ENCODE peak calls at places on chromosomes 16 and 17, in five cellular contexts. N is AG04450, X is upper lobe of left lung, C is fibroblast of lung, S is DND-41. Y is an unnamed sample.

GRCh38 chr17:63819585-63820537 is 7.4 kb upstream of the PSMC5 start:
- DNase-seq in S (no peak), N (no peak), X (no peak), C (no peak), Y (no peak)

GRCh38 chr16:86611517-86611840 is 33.1 kb downstream of the FOXL1 start:
- DNase-seq in N (peak), X (no peak), C (peak), S (no peak), Y (no peak)

GRCh38 chr17:44916781-44917241 is 1.5 kb upstream of the GFAP start:
- DNase-seq in N (no peak), C (peak), S (no peak), X (no peak), Y (no peak)

GRCh38 chr17:32873114-32873513 is 3.8 kb downstream of the MYO1D start:
- DNase-seq in C (no peak), N (no peak), S (no peak), X (peak), Y (peak)

GRCh38 chr16:50303041-50303604 is 36.8 kb downstream of the ADCY7 start:
- DNase-seq in C (peak), S (no peak), X (peak), N (no peak), Y (no peak)

GRCh38 chr17:56125830-56126819 is 27.1 kb upstream of the ANKFN1 start:
- DNase-seq in S (peak), C (peak), X (no peak), N (peak), Y (no peak)

GRCh38 chr16:79267781-79268180 is 332.8 kb downstream of the MAF start:
- DNase-seq in X (no peak), S (no peak), C (no peak), N (no peak), Y (no peak)

GRCh38 chr17:19677736-19678379 is 29.3 kb downstream of the ALDH3A2 start:
- DNase-seq in C (no peak), N (no peak), X (no peak), S (no peak), Y (no peak)

GRCh38 chr16:83248735-83249469 is 558.9 kb upstream of the HSBP1 start:
- DNase-seq in S (no peak), C (no peak), X (no peak), N (no peak), Y (no peak)

GRCh38 chr16:55569025-55569424 is 2.5 kb downstream of the CAPNS2 start:
- DNase-seq in S (no peak), C (peak), X (no peak), N (no peak), Y (no peak)

GRCh38 chr17:69142473-69142802 is 743 bp upstream of the ABCA6 start:
- DNase-seq in X (no peak), N (peak), S (no peak), C (peak), Y (no peak)

GRCh38 chr17:58318065-58318481 is 10.5 kb downstream of the TSPOAP1 start:
- DNase-seq in S (no peak), N (no peak), X (peak), C (no peak), Y (no peak)

GRCh38 chr17:61063528-61063927 is 336.1 kb upstream of the TBX2 start:
- DNase-seq in N (no peak), X (no peak), S (no peak), C (no peak), Y (no peak)

GRCh38 chr17:13833921-13834320 is 232.2 kb upstream of the HS3ST3A1 start:
- DNase-seq in C (no peak), X (no peak), S (no peak), N (no peak), Y (no peak)

GRCh38 chr16:65546353-65546791 is 424.5 kb upstream of the CDH11 start:
- DNase-seq in C (peak), S (no peak), X (no peak), N (no peak), Y (no peak)

GRCh38 chr17:47276868-47277267 is 23.2 kb downstream of the ITGB3 start:
- DNase-seq in C (peak), X (peak), S (no peak), N (no peak), Y (no peak)

GRCh38 chr16:81448154-81449131 is 3.8 kb downstream of the CMIP start:
- DNase-seq in X (no peak), S (no peak), N (no peak), C (no peak), Y (no peak)

GRCh38 chr16:19831678-19832077 is 53.0 kb downstream of the GPRC5B start:
- DNase-seq in S (no peak), N (peak), C (peak), X (no peak), Y (no peak)

GRCh38 chr17:72479113-72479512 is 358.3 kb downstream of the SOX9 start:
- DNase-seq in X (peak), C (no peak), N (no peak), S (no peak), Y (no peak)

GRCh38 chr17:50348522-50349240 is 2.8 kb downstream of the XYLT2 start:
- DNase-seq in C (peak), X (no peak), N (no peak), S (no peak), Y (no peak)

GRCh38 chr16:60905806-60906205 is 1130.4 kb downstream of the CDH8 start:
- DNase-seq in X (no peak), C (no peak), S (no peak), N (no peak), Y (no peak)

GRCh38 chr16:84940670-84941551 is 70.4 kb downstream of the ZDHHC7 start:
- DNase-seq in S (no peak), C (peak), N (no peak), X (no peak), Y (no peak)

GRCh38 chr16:86987746-86988670 is 329.2 kb downstream of the C16orf95 start:
- DNase-seq in N (no peak), X (no peak), S (no peak), C (no peak), Y (no peak)

GRCh38 chr17:73902416-73903181 is 258.4 kb upstream of the SDK2 start:
- DNase-seq in X (no peak), C (no peak), S (no peak), N (no peak), Y (no peak)

GRCh38 chr16:11133344-11133921 is 122.6 kb downstream of the SOCS1 start:
- DNase-seq in X (peak), N (peak), C (peak), S (no peak), Y (peak)

GRCh38 chr17:43398724-43399595 is at the start of gene ARL4D:
- DNase-seq in X (peak), N (no peak), C (peak), S (peak), Y (no peak)

GRCh38 chr16:66728117-66728787 is 23.2 kb downstream of the DYNC1LI2 start:
- DNase-seq in C (peak), S (no peak), N (no peak), X (no peak), Y (no peak)

GRCh38 chr17:193426-193810 is 12.0 kb upstream of the DOC2B start:
- DNase-seq in X (no peak), N (no peak), C (no peak), S (no peak), Y (no peak)
- H3K27ac ChIP-seq in X (no peak), N (no peak), C (no peak), S (no peak), Y (no peak)

GRCh38 chr16:15519767-15520166 is 85.4 kb downstream of the BMERB1 start:
- DNase-seq in S (no peak), C (no peak), X (no peak), N (no peak), Y (no peak)
- H3K27ac ChIP-seq in S (no peak), C (no peak), X (no peak), N (no peak), Y (no peak)

GRCh38 chr17:66549731-66550207 is 247.4 kb downstream of the PRKCA start:
- DNase-seq in N (peak), S (no peak), C (no peak), X (no peak), Y (no peak)
- H3K27ac ChIP-seq in N (peak), S (peak), C (peak), X (no peak), Y (no peak)

DNA sequence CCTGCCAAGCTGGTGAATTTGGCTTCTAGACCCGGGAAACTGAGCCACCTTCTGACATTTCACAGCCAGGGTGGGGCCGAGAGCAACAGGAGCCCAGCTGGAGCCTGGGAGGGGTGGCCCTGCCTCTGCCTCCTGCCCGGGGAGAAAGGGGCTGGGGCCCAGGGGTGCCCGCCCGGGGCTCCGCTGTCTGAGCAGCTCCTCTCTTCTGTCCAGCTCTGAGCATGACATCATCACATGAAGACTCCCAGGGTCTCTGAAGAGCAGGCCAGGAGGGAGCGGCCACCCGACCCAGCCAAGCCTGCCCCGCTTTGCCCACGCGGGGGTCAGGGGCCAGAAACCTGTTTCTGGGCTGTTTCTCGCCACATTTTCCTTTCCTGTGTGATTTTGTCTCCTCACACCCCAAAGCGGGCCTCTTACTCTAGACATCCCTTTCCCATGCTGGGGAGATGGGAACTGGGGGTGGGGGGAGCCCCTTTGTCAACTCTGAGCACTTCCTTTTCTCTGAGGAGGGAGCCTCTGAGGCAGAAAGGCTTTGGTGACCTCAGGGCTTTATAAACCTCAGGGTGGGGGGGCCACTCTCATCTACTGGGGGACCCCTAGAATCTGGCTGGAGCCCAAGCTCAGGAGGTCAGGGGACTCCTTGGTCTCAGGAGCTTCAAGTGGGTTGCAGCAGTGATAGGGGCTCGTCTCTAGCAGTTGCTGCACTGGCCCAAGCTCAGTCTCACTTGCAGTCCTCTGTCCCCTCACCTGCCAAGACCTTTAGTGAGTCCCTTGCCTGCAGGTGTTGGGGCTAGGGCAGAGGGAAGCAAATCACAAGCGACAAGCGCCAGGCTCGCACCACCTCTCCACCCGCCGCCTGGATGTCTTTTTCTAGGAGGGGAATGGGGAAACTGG is 7.6 kb downstream of the UBALD2 start:
- DNase-seq in C (no peak), S (no peak), X (no peak), N (no peak), Y (no peak)
- H3K27ac ChIP-seq in C (no peak), S (peak), X (peak), N (no peak), Y (no peak)

GRCh38 chr16:268141-269053 is 7.3 kb downstream of the RGS11 start:
- DNase-seq in S (no peak), X (no peak), N (no peak), C (no peak), Y (no peak)
- H3K27ac ChIP-seq in S (no peak), X (no peak), N (no peak), C (no peak), Y (no peak)

Y was measured in epithelial cell of prostate.